ENCODE peak calls at places on chromosome 2, in seven cellular contexts. C is cardiac muscle cell, M is fibroblast of lung, S is nephron progenitor cell, Z is neural progenitor cell, F is tibial artery, K is HFF-Myc. Q is an unnamed sample.

GRCh38 chr2:24010477-24011277 is 792 bp downstream of the MFSD2B start:
- DNase-seq in C (no peak), M (no peak), S (no peak), Z (no peak), F (no peak), K (no peak), Q (no peak)

GRCh38 chr2:229731916-229732315 is 17.6 kb upstream of the DNER start:
- DNase-seq in C (peak; percentile 80), M (peak; percentile 66), S (no peak), Z (no peak), F (no peak), K (peak; percentile 56), Q (no peak)

GRCh38 chr2:184765048-184765881 is 166.9 kb downstream of the ZNF804A start:
- DNase-seq in C (no peak), M (no peak), S (no peak), Z (peak; percentile 60), F (no peak), K (no peak), Q (no peak)

GRCh38 chr2:19021721-19022120 is 336.7 kb downstream of the OSR1 start:
- DNase-seq in C (peak; percentile 21), M (peak; percentile 47), S (no peak), Z (no peak), F (no peak), K (peak; percentile 88), Q (no peak)

GRCh38 chr2:129877795-129878775 is 101.4 kb upstream of the RAB6C start:
- DNase-seq in C (peak; percentile 75), M (peak; percentile 65), S (no peak), Z (no peak), F (no peak), K (peak; percentile 4), Q (no peak)

GRCh38 chr2:235051436-235052260 is 99.8 kb downstream of the SH3BP4 start:
- DNase-seq in C (no peak), M (no peak), S (no peak), Z (no peak), F (peak; percentile 56), K (no peak), Q (no peak)

GRCh38 chr2:58853420-58853819 is 612.3 kb upstream of the FANCL start:
- DNase-seq in C (no peak), M (no peak), S (no peak), Z (peak; percentile 10), F (no peak), K (no peak), Q (no peak)

GRCh38 chr2:40364143-40364903 is 87.6 kb downstream of the SLC8A1 start:
- DNase-seq in C (peak; percentile 60), M (peak; percentile 83), S (no peak), Z (no peak), F (no peak), K (no peak), Q (no peak)

GRCh38 chr2:46850742-46851141 is 64.9 kb downstream of the MCFD2 start:
- DNase-seq in C (peak; percentile 95), M (peak; percentile 74), S (no peak), Z (no peak), F (peak; percentile 83), K (no peak), Q (no peak)

GRCh38 chr2:30470426-30470825 is 23.4 kb downstream of the LCLAT1 start:
- DNase-seq in C (no peak), M (no peak), S (no peak), Z (no peak), F (no peak), K (no peak), Q (no peak)
- TF ChIP-seq CTCF in C (no peak), M (no peak), S (no peak), Z (no peak), F (no peak), K (no peak), Q (no peak)

GRCh38 chr2:174686430-174686829 is 77.8 kb downstream of the CHRNA1 start:
- DNase-seq in C (no peak), M (no peak), S (no peak), Z (no peak), F (no peak), K (no peak), Q (no peak)

GRCh38 chr2:174681983-174682577 is 82.2 kb downstream of the CHRNA1 start:
- DNase-seq in C (peak; percentile 43), M (no peak), S (peak; percentile 62), Z (peak; percentile 59), F (peak; percentile 79), K (no peak), Q (peak; percentile 71)

GRCh38 chr2:174682578-174683391 is 81.5 kb downstream of the CHRNA1 start:
- DNase-seq in C (peak; percentile 71), M (peak; percentile 60), S (peak; percentile 80), Z (peak; percentile 84), F (peak; percentile 88), K (no peak), Q (peak; percentile 86)

GRCh38 chr2:174681099-174681982 is 82.9 kb downstream of the CHRNA1 start:
- DNase-seq in C (peak; percentile 58), M (peak; percentile 46), S (no peak), Z (peak; percentile 56), F (peak; percentile 71), K (no peak), Q (no peak)

DNA sequence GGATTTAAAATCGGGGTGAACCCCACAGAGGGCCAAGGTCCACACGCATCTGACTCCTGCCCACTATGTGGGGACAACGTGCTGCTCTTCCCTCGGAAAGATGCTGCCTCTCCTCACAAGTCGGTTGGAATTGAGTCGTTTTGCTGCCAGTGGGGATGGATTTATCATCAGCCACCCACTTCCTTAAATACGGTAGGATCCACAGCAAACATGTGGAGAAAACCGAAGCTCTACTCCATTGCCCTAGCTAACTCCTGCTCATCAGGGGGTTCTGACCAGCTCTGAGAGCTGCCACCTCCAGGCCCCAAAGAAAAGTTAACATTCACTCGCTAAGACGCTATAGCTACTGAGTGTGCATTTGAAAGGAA is 80.9 kb downstream of the CHRNA1 start:
- DNase-seq in C (peak; percentile 68), M (peak; percentile 60), S (no peak), Z (peak; percentile 52), F (no peak), K (no peak), Q (peak; percentile 73)
- TF ChIP-seq CTCF in C (peak; percentile 30), M (peak; percentile 30), S (no peak), Z (peak; percentile 6), F (peak; percentile 27), K (no peak), Q (no peak)

GRCh38 chr2:186903183-186903582 is 54.2 kb upstream of the ZSWIM2 start:
- DNase-seq in C (peak; percentile 38), M (peak; percentile 57), S (no peak), Z (no peak), F (no peak), K (no peak), Q (no peak)
- TF ChIP-seq CTCF in C (peak; percentile 45), M (peak; percentile 54), S (peak; percentile 20), Z (peak; percentile 58), F (peak; percentile 40), K (peak; percentile 14), Q (no peak)

GRCh38 chr2:86035883-86036789 is 69.5 kb downstream of the POLR1A start:
- DNase-seq in C (peak; percentile 83), M (peak; percentile 84), S (peak; percentile 15), Z (no peak), F (peak; percentile 81), K (peak; percentile 74), Q (peak; percentile 88)
- TF ChIP-seq CTCF in C (peak; percentile 24), M (peak; percentile 50), S (no peak), Z (no peak), F (no peak), K (peak; percentile 7), Q (no peak)

GRCh38 chr2:119660343-119660658 is 18.7 kb upstream of the TMEM177 start:
- DNase-seq in C (no peak), M (no peak), S (no peak), Z (no peak), F (no peak), K (no peak), Q (no peak)
- TF ChIP-seq CTCF in C (no peak), M (no peak), S (no peak), Z (no peak), F (no peak), K (no peak), Q (no peak)

GRCh38 chr2:170235860-170236638 is 58.1 kb downstream of the MYO3B start:
- DNase-seq in C (peak; percentile 68), M (peak; percentile 47), S (peak; percentile 66), Z (peak; percentile 84), F (no peak), K (peak; percentile 49), Q (peak; percentile 45)
- TF ChIP-seq CTCF in C (peak; percentile 57), M (peak; percentile 48), S (peak; percentile 66), Z (peak; percentile 87), F (peak; percentile 20), K (peak; percentile 46), Q (peak; percentile 20)

GRCh38 chr2:168118733-168119518 is 128.5 kb downstream of the STK39 start:
- DNase-seq in C (peak; percentile 84), M (peak; percentile 88), S (peak; percentile 48), Z (peak; percentile 90), F (no peak), K (peak; percentile 68), Q (peak; percentile 28)

GRCh38 chr2:168114619-168115018 is 132.8 kb downstream of the STK39 start:
- DNase-seq in C (peak; percentile 15), M (no peak), S (no peak), Z (no peak), F (no peak), K (no peak), Q (no peak)

GRCh38 chr2:168119519-168120141 is 127.8 kb downstream of the STK39 start:
- DNase-seq in C (peak; percentile 78), M (peak; percentile 82), S (peak; percentile 35), Z (peak; percentile 74), F (no peak), K (peak; percentile 26), Q (peak; percentile 20)

GRCh38 chr2:168114021-168114420 is 133.4 kb downstream of the STK39 start:
- DNase-seq in C (peak; percentile 61), M (no peak), S (no peak), Z (no peak), F (no peak), K (no peak), Q (no peak)

GRCh38 chr2:168116448-168116847 is 130.9 kb downstream of the STK39 start:
- DNase-seq in C (peak; percentile 17), M (peak; percentile 25), S (peak; percentile 28), Z (peak; percentile 68), F (no peak), K (no peak), Q (no peak)
- TF ChIP-seq CTCF in C (peak; percentile 18), M (peak; percentile 28), S (peak; percentile 16), Z (peak; percentile 48), F (no peak), K (no peak), Q (no peak)

DNA sequence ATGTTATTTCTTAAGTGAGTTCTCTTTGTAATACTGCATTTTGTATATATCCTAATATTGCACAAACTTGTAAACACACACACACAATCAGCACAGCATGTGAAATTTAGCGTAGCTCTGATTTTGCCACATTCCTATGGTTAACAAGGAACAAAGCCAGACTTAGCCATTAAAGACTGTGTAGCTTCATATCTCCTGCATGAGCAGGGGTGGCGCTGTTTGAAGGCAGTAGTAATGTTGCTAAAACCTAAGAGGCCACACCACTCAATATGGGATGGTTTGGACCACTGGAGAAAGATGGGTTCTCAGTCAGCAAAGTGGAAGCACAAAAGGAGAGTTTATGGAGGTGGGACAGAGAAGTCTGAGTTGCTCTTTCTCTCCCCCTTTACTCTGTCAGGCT is 61.1 kb upstream of the RND3 start:
- DNase-seq in C (peak; percentile 49), M (peak; percentile 37), S (no peak), Z (peak; percentile 61), F (no peak), K (no peak), Q (no peak)
- TF ChIP-seq CTCF in C (peak; percentile 49), M (peak; percentile 43), S (peak; percentile 43), Z (peak; percentile 71), F (no peak), K (peak; percentile 65), Q (peak; percentile 33)

Q was measured in GM20000.